ENCODE peak calls at places on chromosomes 16 and 17, in four cellular contexts. A is astrocyte, I is hepatocyte, E is tibial artery. F is an unnamed sample. For H3K9me3, the result is how much of the 10 kb centered on the place peaks cover.

GRCh38 chr16:10150906-10151305 is 31.3 kb downstream of the GRIN2A start:
- DNase-seq in A (no peak), I (no peak), E (no peak), F (no peak)

GRCh38 chr17:68599091-68599872 is 1.9 kb downstream of the FAM20A start:
- DNase-seq in A (no peak), I (peak), E (no peak), F (no peak)

GRCh38 chr17:77214743-77215142 is 74.0 kb downstream of the SEC14L1 start:
- DNase-seq in A (no peak), I (peak), E (no peak), F (peak)

GRCh38 chr16:80265624-80266306 is 275.0 kb upstream of the DYNLRB2 start:
- DNase-seq in A (no peak), I (peak), E (no peak), F (no peak)

GRCh38 chr16:68113765-68114240 is 28.6 kb downstream of the NFATC3 start:
- DNase-seq in A (no peak), I (no peak), E (no peak), F (no peak)

GRCh38 chr16:71767060-71767900 is 41.4 kb downstream of the AP1G1 start:
- DNase-seq in A (no peak), I (no peak), E (no peak), F (no peak)

GRCh38 chr16:1152123-1152638 is 725 bp upstream of the CACNA1H start:
- DNase-seq in A (no peak), I (peak), E (no peak), F (no peak)

GRCh38 chr17:6413073-6413472 is 21.8 kb downstream of the AIPL1 start:
- DNase-seq in A (peak), I (peak), E (no peak), F (no peak)

GRCh38 chr17:1865252-1866037 is 35.6 kb downstream of the RPA1 start:
- DNase-seq in A (no peak), I (peak), E (no peak), F (peak)

GRCh38 chr16:86227801-86228200 is 282.5 kb upstream of the FOXF1 start:
- DNase-seq in A (peak), I (peak), E (no peak), F (no peak)

GRCh38 chr17:33459078-33459940 is 166.2 kb upstream of the ASIC2 start:
- DNase-seq in A (no peak), I (no peak), E (no peak), F (peak)

GRCh38 chr16:84788968-84789371 is 30.8 kb upstream of the CRISPLD2 start:
- DNase-seq in A (no peak), I (peak), E (no peak), F (no peak)

GRCh38 chr17:146983-147761 is 9.8 kb downstream of the SCGB1C2 start:
- DNase-seq in A (no peak), I (no peak), E (peak), F (no peak)

GRCh38 chr16:87724490-87725291 is 41.1 kb downstream of the KLHDC4 start:
- DNase-seq in A (no peak), I (no peak), E (no peak), F (no peak)

GRCh38 chr17:55274371-55275255 is 9.9 kb downstream of the HLF start:
- DNase-seq in A (no peak), I (no peak), E (no peak), F (no peak)

GRCh38 chr16:2905241-2905987 is 6.3 kb upstream of the FLYWCH1 start:
- DNase-seq in A (peak), I (peak), E (peak), F (peak)

GRCh38 chr17:8925808-8926207 is 39.7 kb downstream of the PIK3R5 start:
- DNase-seq in A (no peak), I (no peak), E (no peak), F (no peak)

GRCh38 chr16:66939366-66939765 is 4.0 kb downstream of the CES2 start:
- DNase-seq in A (no peak), I (no peak), E (no peak), F (no peak)
- H3K27ac ChIP-seq in A (no peak), I (no peak), E (no peak), F (no peak)

GRCh38 chr16:82061861-82062525 is 26.9 kb downstream of the HSD17B2 start:
- DNase-seq in A (no peak), I (no peak), E (no peak), F (peak)

GRCh38 chr16:82059983-82060421 is 24.9 kb downstream of the HSD17B2 start:
- DNase-seq in A (no peak), I (no peak), E (no peak), F (no peak)

GRCh38 chr16:82063456-82064082 is 28.5 kb downstream of the HSD17B2 start:
- DNase-seq in A (no peak), I (no peak), E (no peak), F (no peak)

GRCh38 chr16:82059161-82059982 is 24.3 kb downstream of the HSD17B2 start:
- DNase-seq in A (no peak), I (no peak), E (no peak), F (no peak)

GRCh38 chr16:82062645-82063058 is 27.6 kb downstream of the HSD17B2 start:
- DNase-seq in A (peak), I (peak), E (no peak), F (no peak)
- H3K4me3 ChIP-seq in A (no peak), I (no peak), E (no peak), F (no peak)

DNA sequence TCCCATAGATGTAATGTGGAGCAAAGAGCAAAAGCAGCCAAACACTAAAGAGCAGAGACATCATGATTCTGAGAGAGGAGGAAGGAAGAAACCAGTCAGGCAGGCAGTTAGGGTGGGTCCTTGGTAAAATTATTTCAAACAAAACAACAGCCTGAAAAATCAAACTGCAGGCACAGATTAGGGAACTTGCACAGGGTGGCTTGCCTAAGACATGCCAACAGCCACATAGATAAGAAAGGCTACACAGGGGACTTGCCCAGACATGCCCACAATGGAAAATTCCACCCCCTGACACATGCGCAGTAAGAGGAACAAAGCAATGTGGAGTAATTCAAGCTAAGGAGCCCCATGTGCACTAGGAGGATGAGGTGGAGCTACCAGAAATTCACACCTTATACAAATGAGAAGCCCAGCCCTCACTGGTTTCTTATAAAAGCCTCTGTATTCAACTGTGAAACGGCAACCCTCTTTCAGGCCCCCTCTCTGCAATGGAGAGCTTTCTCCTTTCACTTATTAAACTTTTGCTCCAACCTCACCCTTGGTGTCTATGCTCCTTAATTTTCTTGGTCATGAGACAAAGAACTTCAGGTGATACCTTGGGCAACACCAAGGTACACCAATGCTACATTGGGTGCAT is 7.3 kb upstream of the GAS7 start:
- DNase-seq in A (no peak), I (no peak), E (no peak), F (no peak)
- H3K9me3 ChIP-seq in A (under half), I (under half), E (under half), F (under half)

GRCh38 chr17:70366421-70366820 is 197.1 kb downstream of the KCNJ2 start:
- DNase-seq in A (no peak), I (no peak), E (no peak), F (no peak)

GRCh38 chr17:70369296-70369855 is 200.0 kb downstream of the KCNJ2 start:
- DNase-seq in A (peak), I (no peak), E (no peak), F (no peak)

GRCh38 chr17:70365098-70365583 is 195.8 kb downstream of the KCNJ2 start:
- DNase-seq in A (peak), I (peak), E (no peak), F (no peak)
- H3K27ac ChIP-seq in A (peak), I (peak), E (no peak), F (no peak)

GRCh38 chr16:74468807-74469511 is 47.7 kb upstream of the CLEC18B start:
- DNase-seq in A (no peak), I (no peak), E (no peak), F (no peak)
- H3K4me3 ChIP-seq in A (no peak), I (no peak), E (no peak), F (no peak)

DNA sequence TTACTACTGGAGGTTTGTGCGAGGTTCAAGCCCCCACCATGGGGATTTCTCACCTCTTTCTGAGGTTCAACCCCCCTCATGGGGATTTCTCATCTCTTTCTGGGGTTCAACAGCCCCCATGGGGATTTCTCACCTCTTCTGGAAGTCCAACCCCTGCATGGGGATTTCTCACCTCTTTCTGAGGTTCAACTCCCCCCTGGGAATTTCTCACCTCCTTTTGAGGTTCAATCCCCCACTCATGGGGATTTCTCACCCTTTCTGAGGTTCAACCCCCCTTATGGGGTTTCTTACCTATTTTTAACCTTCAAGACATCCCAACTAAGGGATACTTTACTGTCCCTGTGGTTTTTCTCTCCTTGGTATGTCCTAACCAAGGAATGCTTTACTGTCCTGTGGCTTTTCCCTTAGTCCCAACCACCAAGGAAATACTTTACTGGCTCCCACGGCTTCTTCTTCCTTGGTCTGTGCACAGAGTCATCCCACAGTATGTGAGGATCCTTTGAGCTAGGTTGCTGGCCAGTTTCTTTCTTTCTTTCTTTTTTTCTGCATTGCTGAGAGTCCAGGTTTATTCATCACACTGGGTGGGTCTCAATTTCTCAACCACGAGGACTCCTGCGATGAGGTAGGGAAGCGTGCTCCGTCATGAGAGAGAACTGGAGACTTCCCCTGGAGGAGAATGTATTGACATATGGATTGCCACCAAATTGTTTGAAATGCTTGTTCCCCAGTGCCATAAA is 2140.2 kb downstream of the TP53TG3F start:
- DNase-seq in A (no peak), I (no peak), E (no peak), F (no peak)
- H3K9me3 ChIP-seq in A (under half), I (under half), E (under half), F (under half)

GRCh38 chr16:17335826-17336492 is 134.8 kb downstream of the XYLT1 start:
- DNase-seq in A (no peak), I (no peak), E (peak), F (no peak)
- H3K27ac ChIP-seq in A (no peak), I (no peak), E (peak), F (no peak)